ENCODE peak calls at places on chromosomes 3 and 15, in five cellular contexts. X is IMR-90, W is mesenchymal stem cell, R is mesendoderm, J is H9. V is an unnamed sample.

GRCh38 chr15:34820110-34820509 is 24.8 kb upstream of the ACTC1 start:
- DNase-seq in X (no peak), W (no peak), R (no peak), J (no peak), V (no peak)

GRCh38 chr3:140128217-140129137 is 193.5 kb downstream of the CLSTN2 start:
- DNase-seq in X (peak; percentile 11), W (no peak), R (peak; percentile 83), J (peak; percentile 79), V (peak; percentile 9)

GRCh38 chr3:143643905-143644304 is 204.4 kb downstream of the SLC9A9 start:
- DNase-seq in X (no peak), W (no peak), R (no peak), J (no peak), V (no peak)

GRCh38 chr15:89837134-89837829 is 22.6 kb upstream of the ANPEP start:
- DNase-seq in X (peak; percentile 59), W (peak; percentile 68), R (no peak), J (no peak), V (no peak)

GRCh38 chr3:57078366-57079220 is 18.1 kb downstream of the SPATA12 start:
- DNase-seq in X (peak; percentile 16), W (peak; percentile 84), R (peak; percentile 78), J (peak; percentile 62), V (no peak)

GRCh38 chr3:117719316-117719926 is 1009.8 kb downstream of the TUSC7 start:
- DNase-seq in X (peak; percentile 40), W (peak; percentile 43), R (peak; percentile 13), J (no peak), V (no peak)

GRCh38 chr3:67614195-67614594 is 40.2 kb downstream of the SUCLG2 start:
- DNase-seq in X (no peak), W (no peak), R (peak; percentile 87), J (peak; percentile 34), V (no peak)

GRCh38 chr3:118736107-118736506 is 298.5 kb downstream of the IGSF11 start:
- DNase-seq in X (no peak), W (no peak), R (peak; percentile 13), J (no peak), V (no peak)

GRCh38 chr3:72957303-72957702 is 39.3 kb upstream of the PPP4R2 start:
- DNase-seq in X (no peak), W (no peak), R (no peak), J (no peak), V (peak; percentile 53)

GRCh38 chr3:189947948-189948723 is 172.6 kb downstream of the P3H2 start:
- DNase-seq in X (peak; percentile 40), W (peak; percentile 49), R (peak; percentile 50), J (no peak), V (no peak)

GRCh38 chr15:95447486-95447885 is 883.0 kb upstream of the NR2F2 start:
- DNase-seq in X (no peak), W (no peak), R (no peak), J (no peak), V (no peak)

GRCh38 chr15:96356494-96357455 is 26.3 kb downstream of the NR2F2 start:
- DNase-seq in X (peak; percentile 89), W (peak; percentile 90), R (peak; percentile 65), J (peak; percentile 77), V (peak; percentile 79)

GRCh38 chr15:28191832-28192231 is 92.7 kb upstream of the OCA2 start:
- DNase-seq in X (peak; percentile 77), W (peak; percentile 70), R (peak; percentile 41), J (peak; percentile 49), V (peak; percentile 8)

GRCh38 chr3:52456800-52457183 is 1.4 kb downstream of the NISCH start:
- DNase-seq in X (no peak), W (no peak), R (no peak), J (no peak), V (no peak)

GRCh38 chr3:149808209-149808829 is 4.7 kb upstream of the RNF13 start:
- DNase-seq in X (peak; percentile 84), W (peak; percentile 78), R (peak; percentile 70), J (peak; percentile 59), V (peak; percentile 18)

GRCh38 chr3:173663664-173664063 is 266.1 kb downstream of the NLGN1 start:
- DNase-seq in X (no peak), W (peak; percentile 68), R (no peak), J (no peak), V (no peak)

GRCh38 chr3:52245322-52246263 is at the start of gene PPM1M:
- DNase-seq in X (peak; percentile 31), W (peak; percentile 53), R (peak; percentile 82), J (peak; percentile 73), V (peak; percentile 45)

GRCh38 chr3:39150803-39151631 is 2.4 kb downstream of the CSRNP1 start:
- DNase-seq in X (peak; percentile 97), W (peak; percentile 99), R (peak; percentile 99), J (peak; percentile 72), V (peak; percentile 70)

GRCh38 chr3:197465996-197466549 is 89.7 kb downstream of the BDH1 start:
- DNase-seq in X (peak; percentile 71), W (peak; percentile 90), R (no peak), J (no peak), V (no peak)

GRCh38 chr3:105781871-105782270 is 86.9 kb downstream of the CBLB start:
- DNase-seq in X (peak; percentile 19), W (peak; percentile 39), R (peak; percentile 69), J (no peak), V (no peak)

GRCh38 chr3:133881987-133882825 is 13.5 kb downstream of the RAB6B start:
- DNase-seq in X (no peak), W (no peak), R (no peak), J (peak; percentile 7), V (no peak)

GRCh38 chr3:50078622-50079021 is 10.1 kb upstream of the RBM5 start:
- DNase-seq in X (no peak), W (no peak), R (no peak), J (no peak), V (no peak)

GRCh38 chr3:141782386-141782932 is 19.3 kb downstream of the GRK7 start:
- DNase-seq in X (no peak), W (peak; percentile 8), R (peak; percentile 77), J (no peak), V (no peak)

GRCh38 chr3:11240496-11240895 is 31.7 kb upstream of the ATG7 start:
- DNase-seq in X (no peak), W (no peak), R (no peak), J (no peak), V (no peak)

GRCh38 chr3:131591394-131591990 is 88.7 kb upstream of the MRPL3 start:
- DNase-seq in X (peak; percentile 36), W (peak; percentile 24), R (no peak), J (no peak), V (no peak)

GRCh38 chr3:11154953-11155325 is 646 bp downstream of the HRH1 start:
- DNase-seq in X (peak; percentile 38), W (no peak), R (peak; percentile 71), J (peak; percentile 56), V (no peak)

GRCh38 chr3:105752791-105753415 is 115.9 kb downstream of the CBLB start:
- DNase-seq in X (no peak), W (peak; percentile 23), R (peak; percentile 27), J (no peak), V (no peak)

GRCh38 chr3:29880809-29881208 is 599.9 kb downstream of the RBMS3 start:
- DNase-seq in X (no peak), W (no peak), R (peak; percentile 13), J (no peak), V (no peak)
- H3K23ac ChIP-seq in X (no peak overlapping the region), W (no peak overlapping the region), R (no peak overlapping the region), J (no peak overlapping the region), V (no peak overlapping the region)

GRCh38 chr15:42335074-42335473 is 24.2 kb upstream of the CAPN3 start:
- DNase-seq in X (no peak), W (no peak), R (no peak), J (no peak), V (no peak)

GRCh38 chr15:42343596-42344232 is 15.6 kb upstream of the CAPN3 start:
- DNase-seq in X (no peak), W (no peak), R (no peak), J (no peak), V (no peak)

DNA sequence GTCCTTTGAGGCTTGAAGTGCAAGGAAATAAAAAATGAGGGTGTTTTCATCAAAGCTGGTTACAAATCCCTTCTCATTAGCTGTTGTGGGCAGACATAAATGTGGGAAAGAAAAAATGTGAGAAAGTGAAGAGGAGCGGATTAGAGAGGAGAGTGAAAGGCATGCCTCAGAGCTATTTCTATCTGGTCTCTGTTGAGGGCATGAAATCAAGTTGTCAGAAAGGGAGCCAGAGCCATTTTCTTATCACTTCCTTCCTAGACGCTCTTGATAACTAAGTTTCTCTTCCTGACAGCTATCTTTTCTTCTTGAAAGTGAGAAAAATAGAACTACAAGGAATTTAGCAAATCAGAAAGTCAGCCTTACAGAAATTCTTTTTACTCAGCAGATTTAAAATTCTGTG is 20.8 kb upstream of the CAPN3 start:
- DNase-seq in X (no peak), W (peak; percentile 9), R (peak; percentile 88), J (no peak), V (no peak)
- H3K27ac ChIP-seq in X (no peak overlapping the region), W (no peak overlapping the region), R (no peak overlapping the region), J (no peak overlapping the region), V (no peak overlapping the region)

DNA sequence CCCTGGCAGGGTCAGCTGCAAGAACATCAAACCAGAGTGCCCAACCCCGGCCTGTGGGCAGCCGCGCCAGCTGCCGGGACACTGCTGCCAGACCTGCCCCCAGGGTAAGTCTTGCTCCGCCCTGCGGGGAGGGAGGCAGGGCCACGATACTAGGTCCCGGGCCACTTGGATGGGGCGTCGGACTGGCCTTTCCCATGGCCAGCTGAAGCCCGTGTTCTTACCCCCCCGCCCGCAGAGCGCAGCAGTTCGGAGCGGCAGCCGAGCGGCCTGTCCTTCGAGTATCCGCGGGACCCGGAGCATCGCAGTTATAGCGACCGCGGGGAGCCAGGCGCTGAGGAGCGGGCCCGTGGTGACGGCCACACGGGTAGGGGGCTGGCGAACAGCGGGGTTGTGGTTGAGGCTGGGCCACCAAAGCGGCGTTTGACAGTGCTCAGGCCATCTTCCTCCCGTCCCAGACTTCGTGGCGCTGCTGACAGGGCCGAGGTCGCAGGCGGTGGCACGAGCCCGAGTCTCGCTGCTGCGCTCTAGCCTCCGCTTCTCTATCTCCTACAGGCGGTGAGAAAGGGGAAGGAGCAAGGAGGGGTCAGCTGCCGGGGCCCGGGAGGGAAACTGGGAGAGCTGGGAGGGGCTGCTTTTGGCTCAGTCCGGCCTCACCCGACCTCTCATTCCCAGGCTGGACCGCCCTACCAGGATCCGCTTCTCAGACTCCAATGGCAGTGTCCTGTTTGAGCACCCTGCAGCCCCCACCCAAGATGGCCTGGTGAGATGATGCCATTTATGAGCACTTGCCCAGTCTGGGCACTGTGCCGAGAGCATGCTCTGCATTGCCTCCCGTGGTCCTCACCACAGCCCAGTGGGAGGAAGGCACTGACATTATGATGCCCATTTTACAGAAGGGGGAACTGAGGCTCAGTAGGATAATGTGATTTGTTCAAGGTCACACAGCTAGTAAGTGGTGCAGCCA is 1.7 kb downstream of the CHRD start:
- DNase-seq in X (no peak), W (peak; percentile 39), R (peak; percentile 80), J (no peak), V (no peak)
- H3K23ac ChIP-seq in X (peak overlapping the region; percentile 49), W (peak overlapping the region; percentile 98), R (peak overlapping the region; percentile 66), J (no peak overlapping the region), V (peak overlapping the region; percentile 12)

GRCh38 chr3:121096968-121097367 is 189.0 kb downstream of the STXBP5L start:
- DNase-seq in X (no peak), W (no peak), R (peak; percentile 11), J (no peak), V (peak; percentile 5)
- H3K27ac ChIP-seq in X (no peak overlapping the region), W (no peak overlapping the region), R (no peak overlapping the region), J (no peak overlapping the region), V (no peak overlapping the region)

GRCh38 chr3:68997887-68998286 is 15.6 kb downstream of the EOGT start:
- DNase-seq in X (no peak), W (no peak), R (no peak), J (no peak), V (no peak)
- H3K23ac ChIP-seq in X (no peak overlapping the region), W (no peak overlapping the region), R (no peak overlapping the region), J (no peak overlapping the region), V (no peak overlapping the region)

GRCh38 chr15:64847016-64847415 is 5.3 kb downstream of the PLEKHO2 start:
- DNase-seq in X (no peak), W (no peak), R (no peak), J (peak; percentile 16), V (no peak)
- H3K27ac ChIP-seq in X (peak overlapping the region; percentile 20), W (no peak overlapping the region), R (peak overlapping the region; percentile 3), J (no peak overlapping the region), V (no peak overlapping the region)

V was measured in neuronal stem cell.